ENCODE peak calls at places on chromosomes 13 and 19, in four cellular contexts. One of them, this sample, is unnamed.

GRCh38 chr13:86986448-86986847 is 684.7 kb upstream of the SLITRK5 start:
- DNase-seq in psoas muscle: no peak
- DNase-seq in AG04449: no peak
- DNase-seq in HCT116: no peak
- DNase-seq in this sample: no peak

GRCh38 chr13:96947343-96947910 is 46.8 kb downstream of the OXGR1 start:
- DNase-seq in HCT116: no peak
- DNase-seq in AG04449: no peak
- DNase-seq in psoas muscle: no peak
- DNase-seq in this sample: no peak

GRCh38 chr13:110338441-110339101 is 31.5 kb downstream of the COL4A2 start:
- DNase-seq in HCT116: no peak
- DNase-seq in psoas muscle: no peak
- DNase-seq in AG04449: peak; percentile 91
- DNase-seq in this sample: no peak

GRCh38 chr19:8505680-8506401 is 3.4 kb upstream of the PRAM1 start:
- DNase-seq in psoas muscle: peak; percentile 82
- DNase-seq in AG04449: no peak
- DNase-seq in HCT116: no peak
- DNase-seq in this sample: peak; percentile 67

GRCh38 chr19:56476671-56477428 is at the start of gene ZNF667:
- DNase-seq in psoas muscle: no peak
- DNase-seq in HCT116: no peak
- DNase-seq in AG04449: peak; percentile 3
- DNase-seq in this sample: no peak

GRCh38 chr19:3798137-3798536 is 12.0 kb upstream of the MATK start:
- DNase-seq in psoas muscle: no peak
- DNase-seq in HCT116: no peak
- DNase-seq in AG04449: no peak
- DNase-seq in this sample: no peak

GRCh38 chr13:106619688-106620555 is 52.0 kb upstream of the ARGLU1 start:
- DNase-seq in HCT116: peak; percentile 44
- DNase-seq in AG04449: peak; percentile 16
- DNase-seq in psoas muscle: no peak
- DNase-seq in this sample: peak; percentile 37

GRCh38 chr19:31783592-31783991 is 434.4 kb upstream of the TSHZ3 start:
- DNase-seq in psoas muscle: no peak
- DNase-seq in HCT116: no peak
- DNase-seq in AG04449: no peak
- DNase-seq in this sample: no peak

GRCh38 chr19:36113895-36114762 is 546 bp downstream of the POLR2I start:
- DNase-seq in AG04449: no peak
- DNase-seq in HCT116: no peak
- DNase-seq in psoas muscle: peak; percentile 33
- DNase-seq in this sample: no peak

GRCh38 chr13:101149735-101150380 is 266.4 kb downstream of the NALCN start:
- DNase-seq in AG04449: no peak
- DNase-seq in psoas muscle: no peak
- DNase-seq in HCT116: no peak
- DNase-seq in this sample: peak; percentile 37

GRCh38 chr19:24140099-24140498 is 53.1 kb downstream of the ZNF254 start:
- DNase-seq in AG04449: no peak
- DNase-seq in HCT116: no peak
- DNase-seq in psoas muscle: no peak
- DNase-seq in this sample: no peak

GRCh38 chr13:35720690-35721554 is 244.4 kb upstream of the MAB21L1 start:
- DNase-seq in HCT116: peak; percentile 13
- DNase-seq in AG04449: no peak
- DNase-seq in psoas muscle: peak; percentile 39
- DNase-seq in this sample: peak; percentile 35

GRCh38 chr13:109204252-109204651 is 574.8 kb downstream of the MYO16 start:
- DNase-seq in psoas muscle: no peak
- DNase-seq in AG04449: no peak
- DNase-seq in HCT116: no peak
- DNase-seq in this sample: no peak

GRCh38 chr13:37595162-37595561 is 3.4 kb downstream of the POSTN start:
- DNase-seq in AG04449: no peak
- DNase-seq in HCT116: no peak
- DNase-seq in psoas muscle: no peak
- DNase-seq in this sample: peak; percentile 16

GRCh38 chr19:54136086-54136863 is 1.3 kb upstream of the CNOT3 start:
- DNase-seq in AG04449: no peak
- DNase-seq in HCT116: no peak
- DNase-seq in psoas muscle: no peak
- DNase-seq in this sample: no peak

GRCh38 chr13:44894001-44894770 is 95.1 kb downstream of the NUFIP1 start:
- DNase-seq in AG04449: no peak
- DNase-seq in HCT116: no peak
- DNase-seq in psoas muscle: no peak
- DNase-seq in this sample: no peak

GRCh38 chr19:29714953-29715694 is at the start of gene C19orf12:
- DNase-seq in psoas muscle: peak; percentile 67
- DNase-seq in AG04449: no peak
- DNase-seq in HCT116: no peak
- DNase-seq in this sample: no peak

GRCh38 chr13:44870456-44870929 is 118.8 kb downstream of the NUFIP1 start:
- DNase-seq in psoas muscle: peak; percentile 79
- DNase-seq in HCT116: no peak
- DNase-seq in AG04449: no peak
- DNase-seq in this sample: no peak

GRCh38 chr19:23440791-23441190 is 45.5 kb upstream of the ZNF91 start:
- DNase-seq in HCT116: no peak
- DNase-seq in AG04449: no peak
- DNase-seq in psoas muscle: no peak
- DNase-seq in this sample: no peak

GRCh38 chr19:22545751-22546150 is 88.4 kb upstream of the ZNF492 start:
- DNase-seq in psoas muscle: no peak
- DNase-seq in AG04449: no peak
- DNase-seq in HCT116: peak; percentile 8
- DNase-seq in this sample: peak; percentile 29

GRCh38 chr13:41864658-41865057 is 96.3 kb downstream of the VWA8 start:
- DNase-seq in AG04449: no peak
- DNase-seq in psoas muscle: no peak
- DNase-seq in HCT116: no peak
- DNase-seq in this sample: no peak

DNA sequence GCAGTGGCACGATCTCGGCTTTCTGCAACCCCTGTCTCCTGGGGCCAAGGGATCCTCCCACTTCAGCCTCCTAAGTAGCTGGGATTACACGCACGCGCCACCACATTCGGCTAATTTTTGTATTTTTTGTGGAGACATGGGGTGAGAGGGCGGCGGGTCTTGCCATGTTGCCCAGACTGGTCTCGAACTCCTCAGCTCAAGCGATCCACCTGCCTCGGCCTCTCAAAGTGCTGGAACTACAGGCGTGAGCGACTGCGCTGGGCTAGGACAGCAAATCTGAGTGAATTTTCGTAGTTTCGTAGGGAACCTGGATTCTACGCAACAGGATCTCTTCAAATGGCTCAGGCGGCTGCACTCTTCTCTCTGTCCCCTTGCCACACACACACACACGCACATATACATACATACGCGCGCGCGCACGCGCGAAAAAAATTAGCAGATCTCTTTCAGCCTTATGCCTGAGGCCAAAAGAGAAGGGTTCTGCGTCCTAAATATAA is 402 bp downstream of the PINLYP start:
- DNase-seq in AG04449: no peak
- DNase-seq in HCT116: no peak
- DNase-seq in psoas muscle: no peak
- DNase-seq in this sample: no peak
- H3K4me3 ChIP-seq in AG04449: peak overlapping the region; percentile 92
- H3K4me3 ChIP-seq in HCT116: peak overlapping the region; percentile 13
- H3K4me3 ChIP-seq in psoas muscle: peak overlapping the region; percentile 97
- H3K4me3 ChIP-seq in this sample: peak overlapping the region; percentile 7

GRCh38 chr19:35076657-35077056 is 35.1 kb downstream of the HPN start:
- DNase-seq in psoas muscle: no peak
- DNase-seq in HCT116: no peak
- DNase-seq in AG04449: no peak
- DNase-seq in this sample: no peak
- H3K4me3 ChIP-seq in psoas muscle: no peak overlapping the region
- H3K4me3 ChIP-seq in HCT116: no peak overlapping the region
- H3K4me3 ChIP-seq in AG04449: no peak overlapping the region
- H3K4me3 ChIP-seq in this sample: no peak overlapping the region

GRCh38 chr13:113151745-113152707 is 6.4 kb upstream of the PROZ start:
- DNase-seq in psoas muscle: peak; percentile 41
- DNase-seq in AG04449: peak; percentile 19
- DNase-seq in HCT116: no peak
- DNase-seq in this sample: no peak
- H3K4me3 ChIP-seq in psoas muscle: peak overlapping the region; percentile 68
- H3K4me3 ChIP-seq in AG04449: peak overlapping the region; percentile 12
- H3K4me3 ChIP-seq in HCT116: no peak overlapping the region
- H3K4me3 ChIP-seq in this sample: no peak overlapping the region

GRCh38 chr19:38323276-38323675 is 3.6 kb downstream of the KCNK6 start:
- DNase-seq in psoas muscle: no peak
- DNase-seq in AG04449: no peak
- DNase-seq in HCT116: no peak
- DNase-seq in this sample: no peak

GRCh38 chr19:38324431-38324830 is 4.8 kb downstream of the KCNK6 start:
- DNase-seq in psoas muscle: no peak
- DNase-seq in AG04449: no peak
- DNase-seq in HCT116: no peak
- DNase-seq in this sample: no peak

GRCh38 chr19:38320969-38321339 is 1.3 kb downstream of the KCNK6 start:
- DNase-seq in HCT116: no peak
- DNase-seq in AG04449: no peak
- DNase-seq in psoas muscle: no peak
- DNase-seq in this sample: no peak

GRCh38 chr19:38319421-38320258 is at the start of gene KCNK6:
- DNase-seq in HCT116: no peak
- DNase-seq in psoas muscle: peak; percentile 39
- DNase-seq in AG04449: no peak
- DNase-seq in this sample: no peak

GRCh38 chr19:38321646-38322323 is 2.1 kb downstream of the KCNK6 start:
- DNase-seq in AG04449: no peak
- DNase-seq in HCT116: no peak
- DNase-seq in psoas muscle: no peak
- DNase-seq in this sample: no peak
- H3K4me3 ChIP-seq in AG04449: no peak overlapping the region
- H3K4me3 ChIP-seq in HCT116: no peak overlapping the region
- H3K4me3 ChIP-seq in psoas muscle: no peak overlapping the region
- H3K4me3 ChIP-seq in this sample: no peak overlapping the region

DNA sequence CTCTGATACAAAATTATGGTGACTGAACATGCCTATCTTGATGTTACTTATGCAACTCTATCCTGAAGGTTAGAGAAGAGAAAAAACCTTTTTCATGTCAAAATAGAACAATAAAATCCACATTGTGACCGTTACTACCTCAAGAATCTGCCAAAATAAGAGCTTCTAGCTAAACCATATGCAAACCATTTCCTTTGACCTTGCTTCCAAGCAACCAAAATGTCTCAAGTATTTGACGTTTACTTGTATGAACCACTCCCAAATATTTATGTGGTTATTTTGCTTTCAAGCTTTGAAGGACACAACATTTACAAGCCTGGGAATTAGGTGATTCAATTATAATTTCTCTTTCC is 13.9 kb downstream of the FOXO1 start:
- DNase-seq in HCT116: no peak
- DNase-seq in AG04449: no peak
- DNase-seq in psoas muscle: no peak
- DNase-seq in this sample: no peak
- H3K4me3 ChIP-seq in HCT116: no peak overlapping the region
- H3K4me3 ChIP-seq in AG04449: no peak overlapping the region
- H3K4me3 ChIP-seq in psoas muscle: no peak overlapping the region
- H3K4me3 ChIP-seq in this sample: no peak overlapping the region

GRCh38 chr13:40484981-40485380 is 181.5 kb downstream of the FOXO1 start:
- DNase-seq in AG04449: no peak
- DNase-seq in psoas muscle: no peak
- DNase-seq in HCT116: no peak
- DNase-seq in this sample: no peak
- H3K4me3 ChIP-seq in AG04449: no peak overlapping the region
- H3K4me3 ChIP-seq in psoas muscle: no peak overlapping the region
- H3K4me3 ChIP-seq in HCT116: no peak overlapping the region
- H3K4me3 ChIP-seq in this sample: no peak overlapping the region

DNA sequence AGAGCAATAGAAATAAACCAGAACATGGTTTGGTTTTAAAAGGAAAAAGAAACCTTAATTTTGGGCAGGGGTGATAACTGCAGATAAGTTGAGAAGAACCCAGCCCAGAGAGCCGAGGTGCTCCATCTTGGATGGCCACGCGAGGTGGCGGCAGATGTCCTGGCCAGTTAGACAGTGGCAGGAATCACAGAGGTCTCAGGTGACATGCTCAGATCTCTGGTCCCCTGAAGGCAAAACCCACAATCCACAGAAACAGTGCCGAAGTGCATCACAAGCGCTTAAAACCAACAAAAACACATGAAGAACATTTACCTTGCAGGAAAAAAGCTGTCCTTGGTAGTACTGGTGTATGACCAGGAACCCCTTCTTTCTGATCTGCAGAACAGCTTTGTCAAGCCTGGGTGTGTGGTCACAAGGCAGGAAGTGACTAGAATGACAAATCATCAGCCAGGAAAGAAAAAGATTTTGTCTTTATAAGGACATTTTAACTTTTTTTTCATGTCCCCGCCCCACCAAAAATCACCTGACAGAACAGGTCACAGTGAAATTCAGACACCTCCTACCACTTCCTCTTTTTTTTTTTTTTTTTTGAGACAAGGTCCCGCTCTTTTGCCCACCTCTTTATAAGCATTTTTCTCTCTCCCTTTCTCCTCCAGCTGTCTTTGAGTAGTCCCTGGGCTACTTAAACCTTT is at the start of gene LCP1:
- DNase-seq in AG04449: no peak
- DNase-seq in psoas muscle: no peak
- DNase-seq in HCT116: no peak
- DNase-seq in this sample: no peak
- H3K4me3 ChIP-seq in AG04449: no peak within 1 kb of the TSS
- H3K4me3 ChIP-seq in psoas muscle: peak within 1 kb of the TSS; percentile 46
- H3K4me3 ChIP-seq in HCT116: no peak within 1 kb of the TSS
- H3K4me3 ChIP-seq in this sample: no peak within 1 kb of the TSS

This sample was measured in iPS DF 6.9.